ENCODE peak calls at places on chromosomes 7 and 10, in five cellular contexts. K is heart right ventricle, X is NT2/D1, Z is gastrocnemius medialis, Q is mucosa of descending colon. A is an unnamed sample.
A peak's percentile ranks its signal among the peaks of the same experiment; 100 is the strongest.

GRCh38 chr10:103820101-103821062 is 35.0 kb downstream of the SH3PXD2A start:
- DNase-seq in K (peak; percentile 87), X (no peak), Z (peak; percentile 18), Q (no peak), A (no peak)

GRCh38 chr7:110803602-110804143 is 287.3 kb upstream of the LRRN3 start:
- DNase-seq in K (no peak), X (no peak), Z (no peak), Q (peak; percentile 19), A (no peak)

GRCh38 chr10:62054825-62055224 is 153.3 kb downstream of the ARID5B start:
- DNase-seq in K (no peak), X (no peak), Z (no peak), Q (no peak), A (no peak)

GRCh38 chr7:39621784-39622411 is 1.5 kb upstream of the RALA start:
- DNase-seq in K (no peak), X (no peak), Z (no peak), Q (no peak), A (no peak)

GRCh38 chr7:126700807-126701604 is 551.7 kb downstream of the GRM8 start:
- DNase-seq in K (no peak), X (peak; percentile 46), Z (no peak), Q (peak; percentile 66), A (no peak)

GRCh38 chr7:101138149-101138870 is 11.4 kb downstream of the SERPINE1 start:
- DNase-seq in K (peak; percentile 69), X (peak; percentile 83), Z (peak; percentile 65), Q (peak; percentile 80), A (peak; percentile 83)

GRCh38 chr7:40753455-40753854 is 618.6 kb downstream of the SUGCT start:
- DNase-seq in K (no peak), X (no peak), Z (no peak), Q (no peak), A (no peak)

GRCh38 chr7:885893-886625 is 9.7 kb downstream of the GET4 start:
- DNase-seq in K (peak; percentile 11), X (no peak), Z (no peak), Q (peak; percentile 38), A (no peak)

GRCh38 chr10:89589091-89589725 is 53.8 kb upstream of the SLC16A12 start:
- DNase-seq in K (no peak), X (no peak), Z (no peak), Q (no peak), A (no peak)

GRCh38 chr10:102624751-102625330 is 19.4 kb upstream of the TRIM8 start:
- DNase-seq in K (no peak), X (no peak), Z (no peak), Q (no peak), A (no peak)
- H3K4me1 ChIP-seq in K (peaks cover 40% of the 10 kb centered on the region), X (peaks cover 19% of the 10 kb centered on the region), Z (peaks cover 59% of the 10 kb centered on the region), Q (peaks cover 12% of the 10 kb centered on the region), A (peaks cover 19% of the 10 kb centered on the region)

GRCh38 chr10:123205041-123205440 is 50.8 kb downstream of the BUB3 start:
- DNase-seq in K (no peak), X (no peak), Z (no peak), Q (no peak), A (no peak)

GRCh38 chr10:123202526-123202925 is 48.3 kb downstream of the BUB3 start:
- DNase-seq in K (no peak), X (no peak), Z (no peak), Q (no peak), A (no peak)

GRCh38 chr10:123200510-123200909 is 46.3 kb downstream of the BUB3 start:
- DNase-seq in K (no peak), X (no peak), Z (no peak), Q (no peak), A (no peak)

GRCh38 chr10:123203393-123204126 is 49.4 kb downstream of the BUB3 start:
- DNase-seq in K (no peak), X (no peak), Z (no peak), Q (no peak), A (no peak)

GRCh38 chr10:123204127-123204461 is 49.9 kb downstream of the BUB3 start:
- DNase-seq in K (no peak), X (no peak), Z (no peak), Q (no peak), A (no peak)
- H3K4me1 ChIP-seq in K (no peaks in the 10 kb centered on the region), X (no peaks in the 10 kb centered on the region), Z (no peaks in the 10 kb centered on the region), Q (no peaks in the 10 kb centered on the region), A (no peaks in the 10 kb centered on the region)

GRCh38 chr7:105132835-105133234 is 118.8 kb downstream of the KMT2E start:
- DNase-seq in K (no peak), X (no peak), Z (no peak), Q (no peak), A (no peak)
- H3K4me1 ChIP-seq in K (peaks cover 3% of the 10 kb centered on the region), X (no peaks in the 10 kb centered on the region), Z (peaks cover 5% of the 10 kb centered on the region), Q (no peaks in the 10 kb centered on the region), A (no peaks in the 10 kb centered on the region)

GRCh38 chr7:115056019-115056418 is 134.1 kb downstream of the MDFIC start:
- DNase-seq in K (no peak), X (no peak), Z (no peak), Q (no peak), A (no peak)
- H3K4me1 ChIP-seq in K (no peaks in the 10 kb centered on the region), X (no peaks in the 10 kb centered on the region), Z (no peaks in the 10 kb centered on the region), Q (no peaks in the 10 kb centered on the region), A (no peaks in the 10 kb centered on the region)

DNA sequence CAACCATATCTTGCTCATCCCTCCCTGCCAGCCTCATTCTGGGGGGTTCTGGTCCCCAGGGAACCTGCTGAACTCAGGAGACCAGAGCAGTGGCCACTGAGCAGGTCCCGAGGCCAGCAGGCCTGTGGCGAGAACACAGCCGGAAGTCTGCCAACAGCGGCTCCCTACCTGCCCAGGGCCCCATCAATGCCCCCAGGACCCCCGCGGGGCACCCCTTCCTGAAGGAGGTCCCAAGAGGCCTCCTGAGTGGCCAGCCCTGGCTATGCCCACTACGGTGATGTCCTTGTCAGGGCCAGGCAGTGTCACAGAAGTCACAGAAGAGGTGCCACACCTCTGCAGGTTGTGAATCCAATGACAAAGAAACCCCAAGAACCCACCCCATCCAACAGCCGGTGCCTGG is 58.9 kb downstream of the CAMK2B start:
- DNase-seq in K (no peak), X (no peak), Z (no peak), Q (no peak), A (no peak)
- H3K4me1 ChIP-seq in K (peaks cover 2% of the 10 kb centered on the region), X (peaks cover 16% of the 10 kb centered on the region), Z (peaks cover 62% of the 10 kb centered on the region), Q (no peaks in the 10 kb centered on the region), A (no peaks in the 10 kb centered on the region)

GRCh38 chr10:79106251-79106650 is 37.5 kb downstream of the ZMIZ1 start:
- DNase-seq in K (no peak), X (no peak), Z (no peak), Q (no peak), A (no peak)
- H3K4me1 ChIP-seq in K (peaks cover 50% of the 10 kb centered on the region), X (peaks cover 41% of the 10 kb centered on the region), Z (peaks cover 68% of the 10 kb centered on the region), Q (peaks cover 29% of the 10 kb centered on the region), A (peaks cover 10% of the 10 kb centered on the region)

DNA sequence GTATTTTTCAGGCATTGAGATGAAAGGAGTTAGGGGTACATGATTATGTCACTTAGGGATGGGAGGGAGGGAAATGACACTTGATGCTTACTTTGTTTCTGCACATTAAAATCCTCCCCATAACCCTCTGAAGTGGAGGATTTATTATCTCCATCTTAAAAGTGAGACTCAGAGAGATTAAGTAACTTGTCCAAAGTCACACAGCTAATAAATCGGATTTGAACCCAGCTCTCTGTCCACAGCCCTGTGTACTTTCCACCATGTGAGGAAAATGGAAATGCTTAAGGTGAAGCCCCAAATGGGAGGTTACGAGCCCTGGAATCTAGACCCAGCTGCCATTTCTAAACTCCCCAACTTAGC is 58.6 kb downstream of the HK1 start:
- DNase-seq in K (no peak), X (no peak), Z (no peak), Q (no peak), A (no peak)
- H3K4me1 ChIP-seq in K (peaks cover 51% of the 10 kb centered on the region), X (peaks cover 30% of the 10 kb centered on the region), Z (peaks cover 83% of the 10 kb centered on the region), Q (peaks cover 20% of the 10 kb centered on the region), A (peaks cover 24% of the 10 kb centered on the region)

DNA sequence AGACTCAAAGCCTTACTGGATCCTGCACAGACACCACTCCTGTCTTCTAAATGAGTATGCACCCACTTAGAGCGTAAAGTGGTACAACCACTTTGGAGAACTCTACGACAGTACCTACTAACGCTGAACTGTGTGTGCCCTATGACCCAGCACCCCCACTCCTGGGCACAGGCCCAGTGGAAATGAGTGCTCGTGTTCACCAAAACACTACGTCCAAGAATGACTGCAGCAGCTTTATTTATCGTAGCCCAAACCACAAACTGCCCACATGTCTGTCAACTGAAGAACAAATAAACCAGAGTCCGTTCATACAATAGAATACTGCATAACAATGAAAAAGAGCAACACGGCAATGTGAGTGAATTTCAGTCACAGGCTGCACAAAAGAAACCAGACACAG is 35.4 kb downstream of the TLL2 start:
- DNase-seq in K (no peak), X (no peak), Z (no peak), Q (no peak), A (peak; percentile 36)
- H3K4me1 ChIP-seq in K (no peaks in the 10 kb centered on the region), X (peaks cover 2% of the 10 kb centered on the region), Z (no peaks in the 10 kb centered on the region), Q (no peaks in the 10 kb centered on the region), A (peaks cover 13% of the 10 kb centered on the region)

A was measured in HAP-1.